ENCODE peak calls at places on chromosomes 12 and 14, in seven cellular contexts. P is WTC11, G is cardiac muscle cell, F is choroid plexus epithelial cell, E is tibial nerve, B is lower leg skin, T is RWPE1. S is an unnamed sample.

GRCh38 chr14:77059276-77059934 is 30.9 kb upstream of the IRF2BPL start:
- DNase-seq in P (peak), G (peak), F (peak), E (no peak), B (no peak), T (peak), S (no peak)

GRCh38 chr12:94831081-94831747 is 172.3 kb downstream of the NDUFA12 start:
- DNase-seq in P (no peak), G (no peak), F (no peak), E (no peak), B (no peak), T (no peak), S (peak)

GRCh38 chr12:124797321-124797720 is 66.3 kb downstream of the SCARB1 start:
- DNase-seq in P (no peak), G (no peak), F (no peak), E (no peak), B (no peak), T (no peak), S (no peak)

GRCh38 chr14:95901014-95901413 is 24.4 kb downstream of the TUNAR start:
- DNase-seq in P (no peak), G (no peak), F (no peak), E (no peak), B (no peak), T (no peak), S (no peak)

GRCh38 chr14:42047421-42048045 is 440.9 kb downstream of the LRFN5 start:
- DNase-seq in P (no peak), G (peak), F (peak), E (no peak), B (no peak), T (no peak), S (no peak)

GRCh38 chr12:32568241-32568640 is 110.9 kb upstream of the DNM1L start:
- DNase-seq in P (no peak), G (peak), F (peak), E (no peak), B (no peak), T (peak), S (no peak)

GRCh38 chr12:55933158-55933798 is 2.3 kb downstream of the DGKA start:
- DNase-seq in P (no peak), G (no peak), F (no peak), E (no peak), B (no peak), T (peak), S (no peak)

GRCh38 chr12:88325828-88326214 is 183.7 kb downstream of the TMTC3 start:
- DNase-seq in P (no peak), G (peak), F (peak), E (no peak), B (no peak), T (no peak), S (no peak)

GRCh38 chr12:82593901-82594396 is 92.8 kb upstream of the TMTC2 start:
- DNase-seq in P (no peak), G (no peak), F (no peak), E (no peak), B (no peak), T (no peak), S (no peak)

GRCh38 chr14:58082491-58083098 is 69.4 kb downstream of the ARMH4 start:
- DNase-seq in P (no peak), G (peak), F (peak), E (no peak), B (no peak), T (peak), S (no peak)

GRCh38 chr12:57126561-57126960 is 1.7 kb upstream of the LRP1 start:
- DNase-seq in P (no peak), G (no peak), F (no peak), E (no peak), B (no peak), T (no peak), S (no peak)

GRCh38 chr14:91229743-91230200 is 14.7 kb downstream of the GPR68 start:
- DNase-seq in P (no peak), G (peak), F (peak), E (no peak), B (no peak), T (no peak), S (peak)

GRCh38 chr12:113155641-113156040 is 6.1 kb downstream of the CFAP73 start:
- DNase-seq in P (no peak), G (no peak), F (no peak), E (no peak), B (no peak), T (no peak), S (no peak)

GRCh38 chr12:79935624-79936040 is 735 bp upstream of the PPP1R12A start:
- DNase-seq in P (no peak), G (no peak), F (peak), E (no peak), B (peak), T (no peak), S (no peak)

GRCh38 chr12:110042260-110042659 is 6.1 kb downstream of the C12orf76 start:
- DNase-seq in P (no peak), G (no peak), F (no peak), E (no peak), B (no peak), T (no peak), S (no peak)

GRCh38 chr12:42010715-42011114 is 134.0 kb downstream of the GXYLT1 start:
- DNase-seq in P (no peak), G (no peak), F (no peak), E (no peak), B (no peak), T (no peak), S (no peak)

GRCh38 chr14:104866451-104867370 is 1.6 kb downstream of the CEP170B start:
- DNase-seq in P (no peak), G (no peak), F (no peak), E (no peak), B (no peak), T (no peak), S (no peak)

GRCh38 chr14:91351508-91351853 is 66.1 kb downstream of the CCDC88C start:
- DNase-seq in P (no peak), G (no peak), F (no peak), E (no peak), B (no peak), T (no peak), S (no peak)

GRCh38 chr14:61866932-61867920 is 105.0 kb downstream of the SNAPC1 start:
- DNase-seq in P (no peak), G (no peak), F (peak), E (no peak), B (no peak), T (no peak), S (peak)

GRCh38 chr12:21891763-21892217 is 49.4 kb downstream of the ABCC9 start:
- DNase-seq in P (no peak), G (peak), F (no peak), E (no peak), B (peak), T (no peak), S (no peak)

GRCh38 chr14:55245657-55246268 is 25.5 kb upstream of the FBXO34 start:
- DNase-seq in P (no peak), G (peak), F (peak), E (no peak), B (no peak), T (no peak), S (peak)

GRCh38 chr12:61367281-61367785 is 892.9 kb upstream of the USP15 start:
- DNase-seq in P (no peak), G (no peak), F (no peak), E (no peak), B (no peak), T (no peak), S (no peak)
- TF ChIP-seq CTCF in P (no peak), G (no peak), F (no peak), E (no peak), B (no peak), T (no peak), S (no peak)

GRCh38 chr12:7324176-7324575 is 20.3 kb downstream of the ACSM4 start:
- DNase-seq in P (no peak), G (no peak), F (no peak), E (no peak), B (no peak), T (no peak), S (no peak)

GRCh38 chr12:7322599-7322998 is 18.7 kb downstream of the ACSM4 start:
- DNase-seq in P (no peak), G (no peak), F (no peak), E (no peak), B (no peak), T (no peak), S (no peak)

GRCh38 chr12:7321624-7322023 is 17.8 kb downstream of the ACSM4 start:
- DNase-seq in P (no peak), G (no peak), F (no peak), E (no peak), B (no peak), T (no peak), S (no peak)

DNA sequence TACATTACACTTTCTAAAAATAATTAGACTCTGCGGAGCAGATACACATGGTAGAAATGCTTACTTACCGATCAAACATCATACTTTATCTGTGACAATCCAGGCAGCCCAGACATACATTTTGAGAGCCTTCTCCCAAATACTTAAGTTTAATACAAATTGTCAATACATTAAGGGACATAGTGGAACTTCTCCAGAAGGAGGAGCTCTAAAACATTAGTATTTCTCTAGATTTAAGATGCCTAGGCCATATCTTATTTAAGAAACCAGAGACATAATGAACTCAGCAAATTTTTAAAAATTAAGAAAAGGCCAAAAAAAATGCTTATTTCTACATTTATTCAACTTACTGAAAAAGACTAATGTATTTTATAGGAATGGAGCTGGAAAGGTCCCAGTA is 16.1 kb downstream of the ACSM4 start:
- DNase-seq in P (no peak), G (no peak), F (peak), E (no peak), B (no peak), T (no peak), S (no peak)
- TF ChIP-seq CTCF in P (no peak), G (no peak), F (peak), E (no peak), B (no peak), T (no peak), S (no peak)

GRCh38 chr14:81931828-81932227 is 398.2 kb upstream of the SEL1L start:
- DNase-seq in P (no peak), G (no peak), F (no peak), E (no peak), B (no peak), T (no peak), S (no peak)

GRCh38 chr14:81927069-81927468 is 393.4 kb upstream of the SEL1L start:
- DNase-seq in P (no peak), G (peak), F (no peak), E (no peak), B (no peak), T (no peak), S (no peak)
- TF ChIP-seq CTCF in P (no peak), G (peak), F (no peak), E (peak), B (no peak), T (no peak), S (peak)

GRCh38 chr12:6206327-6206726 is 6.1 kb downstream of the CD9 start:
- DNase-seq in P (no peak), G (no peak), F (no peak), E (no peak), B (no peak), T (no peak), S (no peak)

GRCh38 chr12:6205144-6205539 is 4.9 kb downstream of the CD9 start:
- DNase-seq in P (peak), G (peak), F (no peak), E (no peak), B (no peak), T (no peak), S (no peak)

GRCh38 chr12:6205761-6206160 is 5.6 kb downstream of the CD9 start:
- DNase-seq in P (no peak), G (no peak), F (no peak), E (no peak), B (no peak), T (no peak), S (no peak)

GRCh38 chr12:6202846-6203245 is 2.6 kb downstream of the CD9 start:
- DNase-seq in P (no peak), G (no peak), F (no peak), E (no peak), B (no peak), T (no peak), S (no peak)

GRCh38 chr12:6204533-6205143 is 4.4 kb downstream of the CD9 start:
- DNase-seq in P (no peak), G (no peak), F (no peak), E (no peak), B (no peak), T (no peak), S (no peak)
- TF ChIP-seq CTCF in P (no peak), G (no peak), F (peak), E (no peak), B (no peak), T (no peak), S (no peak)

GRCh38 chr14:36027354-36027753 is 149.2 kb downstream of the PTCSC3 start:
- DNase-seq in P (no peak), G (no peak), F (no peak), E (no peak), B (no peak), T (no peak), S (no peak)

GRCh38 chr14:36028665-36029064 is 147.9 kb downstream of the PTCSC3 start:
- DNase-seq in P (no peak), G (no peak), F (no peak), E (no peak), B (no peak), T (no peak), S (no peak)

GRCh38 chr14:36022765-36023415 is 153.6 kb downstream of the PTCSC3 start:
- DNase-seq in P (no peak), G (no peak), F (no peak), E (no peak), B (no peak), T (no peak), S (no peak)

DNA sequence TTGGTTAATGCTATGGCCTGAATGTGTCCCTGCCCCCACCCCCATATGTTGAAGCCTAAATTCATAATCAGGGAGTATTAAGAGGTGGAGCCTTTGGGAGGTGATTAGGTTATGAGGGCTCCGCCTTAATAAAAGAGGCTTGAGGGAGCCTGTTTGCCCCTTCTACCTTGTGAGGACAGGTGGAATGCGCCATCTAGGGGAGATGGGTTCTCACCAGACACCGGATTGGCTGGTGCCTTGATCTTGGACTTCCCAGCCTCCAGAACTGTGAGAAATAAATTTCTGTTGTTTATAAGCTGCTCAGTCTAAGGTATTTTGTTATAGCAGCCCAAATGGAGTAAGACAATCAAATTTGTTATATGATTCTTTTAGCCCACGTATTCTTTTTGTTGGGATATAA is 148.3 kb downstream of the PTCSC3 start:
- DNase-seq in P (peak), G (no peak), F (no peak), E (no peak), B (no peak), T (no peak), S (no peak)
- TF ChIP-seq CTCF in P (no peak), G (no peak), F (no peak), E (no peak), B (no peak), T (no peak), S (no peak)

GRCh38 chr12:52151153-52151858 is 40.5 kb downstream of the KRT80 start:
- DNase-seq in P (no peak), G (no peak), F (no peak), E (no peak), B (no peak), T (no peak), S (no peak)

GRCh38 chr12:52151859-52152783 is 39.7 kb downstream of the KRT80 start:
- DNase-seq in P (peak), G (peak), F (peak), E (no peak), B (peak), T (peak), S (peak)

GRCh38 chr12:52155048-52155868 is 36.6 kb downstream of the KRT80 start:
- DNase-seq in P (no peak), G (no peak), F (peak), E (no peak), B (peak), T (peak), S (no peak)

GRCh38 chr12:52149651-52150241 is 42.1 kb downstream of the KRT80 start:
- DNase-seq in P (no peak), G (no peak), F (peak), E (no peak), B (no peak), T (no peak), S (no peak)

DNA sequence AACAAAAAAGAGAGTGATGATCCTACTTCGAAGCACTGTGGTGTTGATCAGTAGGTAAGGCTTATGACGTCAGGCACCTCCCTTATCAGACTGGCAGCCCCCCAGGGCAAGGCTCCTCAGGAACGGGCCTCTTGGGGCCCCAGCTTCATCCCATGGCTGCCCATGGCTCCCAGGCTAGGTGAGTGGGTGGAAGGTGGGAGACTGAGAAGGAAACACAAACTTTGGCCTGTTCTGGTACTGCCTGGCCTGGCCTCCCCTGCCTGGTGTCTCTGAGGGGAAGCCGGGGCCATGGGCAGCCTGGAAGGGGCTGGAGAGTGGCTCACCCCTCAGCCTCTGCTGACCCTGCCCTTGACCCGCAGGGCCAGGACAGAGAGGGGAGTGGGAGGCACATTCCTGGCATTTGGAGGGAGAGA is 38.9 kb downstream of the KRT80 start:
- DNase-seq in P (no peak), G (no peak), F (no peak), E (no peak), B (no peak), T (no peak), S (no peak)
- TF ChIP-seq CTCF in P (no peak), G (no peak), F (no peak), E (no peak), B (no peak), T (no peak), S (no peak)

GRCh38 chr14:103507751-103508150 is 14.9 kb downstream of the CKB start:
- DNase-seq in P (no peak), G (no peak), F (no peak), E (no peak), B (no peak), T (no peak), S (peak)

GRCh38 chr14:103503296-103503695 is 19.3 kb downstream of the CKB start:
- DNase-seq in P (no peak), G (no peak), F (no peak), E (no peak), B (no peak), T (no peak), S (peak)

GRCh38 chr14:103502877-103503276 is 19.8 kb downstream of the CKB start:
- DNase-seq in P (no peak), G (no peak), F (no peak), E (no peak), B (no peak), T (no peak), S (no peak)

GRCh38 chr14:103501921-103502669 is 20.5 kb downstream of the CKB start:
- DNase-seq in P (no peak), G (no peak), F (no peak), E (no peak), B (no peak), T (no peak), S (no peak)

DNA sequence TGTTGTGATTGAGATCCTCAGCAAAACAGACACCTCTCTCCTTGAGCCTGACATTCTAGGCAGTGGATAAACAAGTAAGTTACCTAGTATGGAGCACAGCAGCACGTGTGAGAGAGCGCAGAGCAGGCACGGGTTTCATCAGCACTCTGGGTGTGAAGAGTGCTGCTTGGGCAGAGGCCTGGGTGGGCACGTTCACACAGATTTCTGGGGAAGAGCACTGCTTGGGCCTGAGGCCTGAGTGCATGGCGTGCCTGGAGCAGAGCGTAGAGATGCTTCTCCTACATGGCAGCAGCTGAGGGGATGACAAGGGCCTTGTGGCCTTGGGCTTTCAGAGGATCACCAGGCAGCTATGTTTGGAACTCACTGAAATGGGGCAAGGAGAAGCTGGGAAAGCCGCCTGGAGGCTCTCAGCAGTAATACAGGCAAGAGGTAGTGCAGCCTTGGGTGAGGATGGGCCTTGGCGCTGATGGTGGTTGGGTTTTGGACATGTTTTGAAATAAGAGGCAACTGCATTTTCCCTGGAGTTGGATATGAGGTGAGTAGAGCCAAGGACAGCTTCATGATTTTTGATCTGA is 17.6 kb downstream of the CKB start:
- DNase-seq in P (no peak), G (no peak), F (peak), E (no peak), B (no peak), T (no peak), S (peak)
- TF ChIP-seq CTCF in P (no peak), G (no peak), F (peak), E (no peak), B (no peak), T (no peak), S (no peak)

DNA sequence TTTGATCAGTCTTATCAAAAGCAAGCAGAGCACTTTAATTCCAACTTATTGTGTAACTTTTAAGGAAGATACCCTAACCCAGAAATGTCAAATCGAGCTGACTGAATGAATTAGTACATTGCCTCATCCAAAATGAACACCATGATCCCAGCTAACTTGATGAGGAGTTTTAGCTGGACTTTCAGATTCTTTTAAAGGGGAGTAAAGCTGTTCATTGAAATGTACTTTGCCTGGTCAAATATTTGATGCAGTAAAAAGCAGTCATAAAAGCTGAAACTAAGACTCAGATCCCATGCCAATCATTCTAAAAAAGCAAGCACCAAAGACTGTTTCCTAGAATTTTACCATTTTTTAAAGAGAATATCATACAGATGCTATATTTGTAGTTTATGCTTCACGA is 114.1 kb downstream of the FSCB start:
- DNase-seq in P (no peak), G (no peak), F (no peak), E (no peak), B (no peak), T (no peak), S (no peak)
- TF ChIP-seq CTCF in P (no peak), G (no peak), F (no peak), E (no peak), B (no peak), T (no peak), S (no peak)

GRCh38 chr14:100334904-100335303 is 11.8 kb downstream of the SLC25A47 start:
- DNase-seq in P (no peak), G (no peak), F (no peak), E (no peak), B (no peak), T (no peak), S (no peak)
- TF ChIP-seq CTCF in P (no peak), G (no peak), F (no peak), E (no peak), B (no peak), T (no peak), S (no peak)